ENCODE peak calls at places on chromosomes 5 and 9, in four cellular contexts. One of them, this sample, is unnamed.

GRCh38 chr5:142981886-142982820 is 212.0 kb downstream of the ARHGAP26 start:
- DNase-seq in brain microvascular endothelial cell: peak
- DNase-seq in right cardiac atrium: peak
- DNase-seq in Peyer's patch: no peak
- DNase-seq in this sample: peak

GRCh38 chr9:29740518-29740917 is 2167.2 kb upstream of the C9orf72 start:
- DNase-seq in brain microvascular endothelial cell: no peak
- DNase-seq in right cardiac atrium: no peak
- DNase-seq in Peyer's patch: no peak
- DNase-seq in this sample: no peak

GRCh38 chr5:172931001-172931536 is 28.2 kb upstream of the RPL26L1 start:
- DNase-seq in brain microvascular endothelial cell: peak
- DNase-seq in Peyer's patch: no peak
- DNase-seq in right cardiac atrium: peak
- DNase-seq in this sample: peak

GRCh38 chr5:88732181-88732633 is 150.8 kb downstream of the MEF2C start:
- DNase-seq in Peyer's patch: peak
- DNase-seq in brain microvascular endothelial cell: peak
- DNase-seq in right cardiac atrium: peak
- DNase-seq in this sample: peak

GRCh38 chr5:142020122-142020659 is 7.4 kb upstream of the GNPDA1 start:
- DNase-seq in brain microvascular endothelial cell: no peak
- DNase-seq in Peyer's patch: no peak
- DNase-seq in right cardiac atrium: no peak
- DNase-seq in this sample: no peak

GRCh38 chr9:68640421-68641089 is 64.5 kb upstream of the PIP5K1B start:
- DNase-seq in right cardiac atrium: no peak
- DNase-seq in Peyer's patch: peak
- DNase-seq in brain microvascular endothelial cell: no peak
- DNase-seq in this sample: no peak

GRCh38 chr9:135819905-135820304 is 87.4 kb downstream of the CAMSAP1 start:
- DNase-seq in right cardiac atrium: no peak
- DNase-seq in Peyer's patch: no peak
- DNase-seq in brain microvascular endothelial cell: no peak
- DNase-seq in this sample: no peak

GRCh38 chr5:135392256-135392655 is 6.8 kb downstream of the MACROH2A1 start:
- DNase-seq in right cardiac atrium: no peak
- DNase-seq in Peyer's patch: no peak
- DNase-seq in brain microvascular endothelial cell: peak
- DNase-seq in this sample: no peak

GRCh38 chr9:133888048-133888778 is 103.9 kb downstream of the VAV2 start:
- DNase-seq in right cardiac atrium: no peak
- DNase-seq in brain microvascular endothelial cell: no peak
- DNase-seq in Peyer's patch: no peak
- DNase-seq in this sample: no peak

GRCh38 chr9:22035591-22036011 is 26.5 kb upstream of the CDKN2B start:
- DNase-seq in brain microvascular endothelial cell: no peak
- DNase-seq in Peyer's patch: no peak
- DNase-seq in right cardiac atrium: no peak
- DNase-seq in this sample: no peak

GRCh38 chr9:133703571-133704399 is 34.4 kb downstream of the SARDH start:
- DNase-seq in brain microvascular endothelial cell: no peak
- DNase-seq in right cardiac atrium: peak
- DNase-seq in Peyer's patch: peak
- DNase-seq in this sample: no peak

GRCh38 chr9:134619983-134620612 is 21.5 kb upstream of the COL5A1 start:
- DNase-seq in right cardiac atrium: peak
- DNase-seq in brain microvascular endothelial cell: no peak
- DNase-seq in Peyer's patch: no peak
- DNase-seq in this sample: peak

GRCh38 chr5:143110591-143110990 is 292.9 kb downstream of the NR3C1 start:
- DNase-seq in brain microvascular endothelial cell: no peak
- DNase-seq in right cardiac atrium: no peak
- DNase-seq in Peyer's patch: no peak
- DNase-seq in this sample: no peak

GRCh38 chr9:114613087-114613486 is 2.0 kb downstream of the TMEM268 start:
- DNase-seq in brain microvascular endothelial cell: no peak
- DNase-seq in Peyer's patch: no peak
- DNase-seq in right cardiac atrium: no peak
- DNase-seq in this sample: no peak

GRCh38 chr9:104961238-104961637 is 33.3 kb upstream of the ABCA1 start:
- DNase-seq in brain microvascular endothelial cell: peak
- DNase-seq in right cardiac atrium: no peak
- DNase-seq in Peyer's patch: no peak
- DNase-seq in this sample: no peak

GRCh38 chr9:113528088-113528487 is 64.6 kb downstream of the RGS3 start:
- DNase-seq in brain microvascular endothelial cell: no peak
- DNase-seq in Peyer's patch: no peak
- DNase-seq in right cardiac atrium: no peak
- DNase-seq in this sample: no peak

GRCh38 chr9:89974582-89974981 is 369.8 kb downstream of the GADD45G start:
- DNase-seq in right cardiac atrium: no peak
- DNase-seq in Peyer's patch: no peak
- DNase-seq in brain microvascular endothelial cell: no peak
- DNase-seq in this sample: no peak

GRCh38 chr5:146199216-146199815 is 4.1 kb upstream of the RBM27 start:
- DNase-seq in right cardiac atrium: no peak
- DNase-seq in brain microvascular endothelial cell: no peak
- DNase-seq in Peyer's patch: no peak
- DNase-seq in this sample: no peak

GRCh38 chr5:109404428-109404960 is 5.3 kb downstream of the PJA2 start:
- DNase-seq in Peyer's patch: no peak
- DNase-seq in brain microvascular endothelial cell: no peak
- DNase-seq in right cardiac atrium: peak
- DNase-seq in this sample: no peak

GRCh38 chr5:5613261-5613990 is 190.9 kb downstream of the ICE1 start:
- DNase-seq in Peyer's patch: peak
- DNase-seq in brain microvascular endothelial cell: no peak
- DNase-seq in right cardiac atrium: no peak
- DNase-seq in this sample: no peak

GRCh38 chr9:36765077-36765390 is 192.3 kb downstream of the MELK start:
- DNase-seq in Peyer's patch: no peak
- DNase-seq in brain microvascular endothelial cell: no peak
- DNase-seq in right cardiac atrium: no peak
- DNase-seq in this sample: no peak

GRCh38 chr5:73652391-73652790 is 26.4 kb downstream of the ARHGEF28 start:
- DNase-seq in brain microvascular endothelial cell: no peak
- DNase-seq in Peyer's patch: no peak
- DNase-seq in right cardiac atrium: no peak
- DNase-seq in this sample: no peak

GRCh38 chr5:174425271-174425963 is 299.0 kb upstream of the MSX2 start:
- DNase-seq in brain microvascular endothelial cell: no peak
- DNase-seq in right cardiac atrium: no peak
- DNase-seq in Peyer's patch: no peak
- DNase-seq in this sample: no peak

GRCh38 chr5:175695161-175696126 is 37.6 kb downstream of the HRH2 start:
- DNase-seq in Peyer's patch: no peak
- DNase-seq in brain microvascular endothelial cell: no peak
- DNase-seq in right cardiac atrium: no peak
- DNase-seq in this sample: no peak

GRCh38 chr5:145825751-145826180 is 9.4 kb downstream of the PRELID2 start:
- DNase-seq in Peyer's patch: no peak
- DNase-seq in right cardiac atrium: no peak
- DNase-seq in brain microvascular endothelial cell: no peak
- DNase-seq in this sample: peak

GRCh38 chr5:78734094-78734845 is 85.7 kb upstream of the LHFPL2 start:
- DNase-seq in brain microvascular endothelial cell: no peak
- DNase-seq in Peyer's patch: no peak
- DNase-seq in right cardiac atrium: no peak
- DNase-seq in this sample: no peak

GRCh38 chr9:133307271-133307670 is 28.7 kb downstream of the SURF6 start:
- DNase-seq in Peyer's patch: no peak
- DNase-seq in right cardiac atrium: no peak
- DNase-seq in brain microvascular endothelial cell: no peak
- DNase-seq in this sample: no peak

GRCh38 chr5:79172269-79172668 is 60.7 kb downstream of the BHMT start:
- DNase-seq in Peyer's patch: no peak
- DNase-seq in brain microvascular endothelial cell: peak
- DNase-seq in right cardiac atrium: no peak
- DNase-seq in this sample: no peak

GRCh38 chr5:33340195-33340594 is 100.6 kb upstream of the TARS1 start:
- DNase-seq in brain microvascular endothelial cell: no peak
- DNase-seq in Peyer's patch: no peak
- DNase-seq in right cardiac atrium: no peak
- DNase-seq in this sample: no peak

GRCh38 chr5:80369521-80369920 is 38.3 kb upstream of the ZFYVE16 start:
- DNase-seq in brain microvascular endothelial cell: no peak
- DNase-seq in Peyer's patch: no peak
- DNase-seq in right cardiac atrium: no peak
- DNase-seq in this sample: no peak

GRCh38 chr9:89633404-89633803 is 28.6 kb downstream of the GADD45G start:
- DNase-seq in right cardiac atrium: no peak
- DNase-seq in brain microvascular endothelial cell: no peak
- DNase-seq in Peyer's patch: no peak
- DNase-seq in this sample: no peak

GRCh38 chr5:13480834-13481233 is 463.7 kb downstream of the DNAH5 start:
- DNase-seq in brain microvascular endothelial cell: no peak
- DNase-seq in Peyer's patch: no peak
- DNase-seq in right cardiac atrium: no peak
- DNase-seq in this sample: no peak

GRCh38 chr5:139671096-139671841 is 23.1 kb downstream of the CXXC5 start:
- DNase-seq in brain microvascular endothelial cell: no peak
- DNase-seq in right cardiac atrium: peak
- DNase-seq in Peyer's patch: peak
- DNase-seq in this sample: peak

GRCh38 chr9:14769235-14769580 is 46.7 kb upstream of the CER1 start:
- DNase-seq in brain microvascular endothelial cell: peak
- DNase-seq in Peyer's patch: no peak
- DNase-seq in right cardiac atrium: no peak
- DNase-seq in this sample: no peak

GRCh38 chr5:118468085-118468484 is 520.3 kb downstream of the DTWD2 start:
- DNase-seq in Peyer's patch: no peak
- DNase-seq in brain microvascular endothelial cell: no peak
- DNase-seq in right cardiac atrium: no peak
- DNase-seq in this sample: no peak

GRCh38 chr9:91848146-91848545 is 101.9 kb downstream of the ROR2 start:
- DNase-seq in Peyer's patch: no peak
- DNase-seq in brain microvascular endothelial cell: no peak
- DNase-seq in right cardiac atrium: no peak
- DNase-seq in this sample: no peak
- H3K27ac ChIP-seq in Peyer's patch: no peak
- H3K27ac ChIP-seq in brain microvascular endothelial cell: no peak
- H3K27ac ChIP-seq in right cardiac atrium: no peak
- H3K27ac ChIP-seq in this sample: no peak

GRCh38 chr9:125325821-125326220 is 64.2 kb downstream of the GAPVD1 start:
- DNase-seq in brain microvascular endothelial cell: peak
- DNase-seq in Peyer's patch: no peak
- DNase-seq in right cardiac atrium: no peak
- DNase-seq in this sample: no peak
- H3K27ac ChIP-seq in brain microvascular endothelial cell: no peak
- H3K27ac ChIP-seq in Peyer's patch: no peak
- H3K27ac ChIP-seq in right cardiac atrium: no peak
- H3K27ac ChIP-seq in this sample: no peak

GRCh38 chr9:96009690-96010477 is 134.4 kb downstream of the ERCC6L2 start:
- DNase-seq in right cardiac atrium: no peak
- DNase-seq in brain microvascular endothelial cell: peak
- DNase-seq in Peyer's patch: no peak
- DNase-seq in this sample: no peak

GRCh38 chr9:96009223-96009602 is 133.7 kb downstream of the ERCC6L2 start:
- DNase-seq in brain microvascular endothelial cell: no peak
- DNase-seq in right cardiac atrium: no peak
- DNase-seq in Peyer's patch: no peak
- DNase-seq in this sample: no peak

GRCh38 chr9:96015876-96016686 is 140.6 kb downstream of the ERCC6L2 start:
- DNase-seq in Peyer's patch: no peak
- DNase-seq in right cardiac atrium: no peak
- DNase-seq in brain microvascular endothelial cell: no peak
- DNase-seq in this sample: peak

GRCh38 chr9:96008502-96009222 is 133.2 kb downstream of the ERCC6L2 start:
- DNase-seq in brain microvascular endothelial cell: no peak
- DNase-seq in Peyer's patch: no peak
- DNase-seq in right cardiac atrium: no peak
- DNase-seq in this sample: no peak

GRCh38 chr9:96014078-96014477 is 138.6 kb downstream of the ERCC6L2 start:
- DNase-seq in right cardiac atrium: no peak
- DNase-seq in brain microvascular endothelial cell: no peak
- DNase-seq in Peyer's patch: peak
- DNase-seq in this sample: no peak
- H3K27ac ChIP-seq in right cardiac atrium: no peak
- H3K27ac ChIP-seq in brain microvascular endothelial cell: no peak
- H3K27ac ChIP-seq in Peyer's patch: peak
- H3K27ac ChIP-seq in this sample: no peak

GRCh38 chr9:129803679-129804065 is 688 bp downstream of the TOR1B start:
- DNase-seq in Peyer's patch: no peak
- DNase-seq in right cardiac atrium: no peak
- DNase-seq in brain microvascular endothelial cell: no peak
- DNase-seq in this sample: peak
- H3K27ac ChIP-seq in Peyer's patch: peak
- H3K27ac ChIP-seq in right cardiac atrium: peak
- H3K27ac ChIP-seq in brain microvascular endothelial cell: peak
- H3K27ac ChIP-seq in this sample: no peak

GRCh38 chr9:137353223-137354152 is 51.4 kb upstream of the NRARP start:
- DNase-seq in brain microvascular endothelial cell: no peak
- DNase-seq in Peyer's patch: no peak
- DNase-seq in right cardiac atrium: peak
- DNase-seq in this sample: no peak

GRCh38 chr9:137354845-137355420 is 52.9 kb upstream of the NRARP start:
- DNase-seq in Peyer's patch: no peak
- DNase-seq in brain microvascular endothelial cell: no peak
- DNase-seq in right cardiac atrium: no peak
- DNase-seq in this sample: no peak

GRCh38 chr9:137352511-137353222 is 50.6 kb upstream of the NRARP start:
- DNase-seq in brain microvascular endothelial cell: no peak
- DNase-seq in right cardiac atrium: peak
- DNase-seq in Peyer's patch: no peak
- DNase-seq in this sample: no peak

GRCh38 chr9:137355445-137356365 is 53.6 kb upstream of the NRARP start:
- DNase-seq in Peyer's patch: no peak
- DNase-seq in brain microvascular endothelial cell: no peak
- DNase-seq in right cardiac atrium: no peak
- DNase-seq in this sample: no peak

DNA sequence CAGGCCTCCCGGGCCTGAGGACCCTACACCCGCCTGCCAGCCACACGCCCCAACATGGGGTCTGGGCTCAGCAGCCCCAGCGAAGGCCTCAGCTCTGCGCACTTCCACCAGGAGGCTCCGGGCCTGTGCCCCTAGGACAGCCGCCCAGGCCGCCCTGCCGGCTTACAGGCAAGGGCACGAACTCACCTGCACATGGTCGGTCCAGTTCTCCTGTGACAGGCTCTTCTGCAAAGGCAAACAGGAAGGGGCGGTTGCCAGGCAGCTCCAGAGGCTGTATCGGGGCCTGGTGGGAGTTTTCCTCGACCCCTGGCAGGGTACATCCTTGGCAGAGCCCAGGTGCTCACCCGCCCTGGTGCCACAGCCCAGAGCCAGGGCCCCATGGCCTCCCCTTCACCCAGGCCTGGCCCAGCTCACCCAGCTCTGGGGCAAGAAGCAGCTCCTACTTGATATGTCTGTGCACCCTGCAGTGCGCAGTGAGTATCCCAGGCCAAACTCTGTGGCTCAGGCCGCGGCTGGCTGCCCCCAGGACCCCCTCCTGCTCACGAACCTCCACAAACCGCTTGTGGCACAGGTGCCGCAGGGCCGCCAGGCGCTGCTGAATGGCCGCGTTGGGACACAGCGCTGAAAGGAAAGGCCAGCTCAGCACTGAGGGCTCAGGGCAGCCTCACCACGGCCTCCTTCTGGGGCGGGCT is 52.2 kb upstream of the NRARP start:
- DNase-seq in right cardiac atrium: peak
- DNase-seq in Peyer's patch: no peak
- DNase-seq in brain microvascular endothelial cell: no peak
- DNase-seq in this sample: no peak
- H3K27ac ChIP-seq in right cardiac atrium: peak
- H3K27ac ChIP-seq in Peyer's patch: no peak
- H3K27ac ChIP-seq in brain microvascular endothelial cell: no peak
- H3K27ac ChIP-seq in this sample: no peak

This sample was measured in SJSA1.